ENCODE peak calls at places on chromosomes 7 and 10, in seven cellular contexts. One of them, this sample, is unnamed.

GRCh38 chr7:103989785-103990775 is 622 bp upstream of the RELN start:
- DNase-seq in thyroid gland: peak; percentile 30
- DNase-seq in fibroblast of lung: peak; percentile 30
- DNase-seq in prostate gland: no peak
- DNase-seq in AG04450: no peak
- DNase-seq in coronary artery: no peak
- DNase-seq in stomach: no peak
- DNase-seq in this sample: peak; percentile 15

GRCh38 chr7:11332186-11332864 is 358.7 kb downstream of the PHF14 start:
- DNase-seq in thyroid gland: no peak
- DNase-seq in fibroblast of lung: no peak
- DNase-seq in prostate gland: no peak
- DNase-seq in AG04450: no peak
- DNase-seq in coronary artery: no peak
- DNase-seq in stomach: no peak
- DNase-seq in this sample: no peak

GRCh38 chr10:111756541-111757061 is 427.0 kb downstream of the GPAM start:
- DNase-seq in thyroid gland: peak; percentile 40
- DNase-seq in fibroblast of lung: peak; percentile 0
- DNase-seq in prostate gland: peak; percentile 10
- DNase-seq in AG04450: no peak
- DNase-seq in coronary artery: no peak
- DNase-seq in stomach: no peak
- DNase-seq in this sample: peak; percentile 11

GRCh38 chr7:31785081-31785480 is 98.1 kb downstream of the PPP1R17 start:
- DNase-seq in thyroid gland: no peak
- DNase-seq in fibroblast of lung: peak; percentile 4
- DNase-seq in prostate gland: no peak
- DNase-seq in AG04450: no peak
- DNase-seq in coronary artery: no peak
- DNase-seq in stomach: no peak
- DNase-seq in this sample: no peak

GRCh38 chr7:90594791-90595317 is 1.3 kb upstream of the CDK14 start:
- DNase-seq in thyroid gland: peak; percentile 61
- DNase-seq in fibroblast of lung: peak; percentile 96
- DNase-seq in prostate gland: no peak
- DNase-seq in AG04450: no peak
- DNase-seq in coronary artery: peak; percentile 79
- DNase-seq in stomach: no peak
- DNase-seq in this sample: peak; percentile 81

GRCh38 chr10:131921191-131921590 is 20.4 kb downstream of the PPP2R2D start:
- DNase-seq in thyroid gland: no peak
- DNase-seq in fibroblast of lung: no peak
- DNase-seq in prostate gland: no peak
- DNase-seq in AG04450: no peak
- DNase-seq in coronary artery: no peak
- DNase-seq in stomach: no peak
- DNase-seq in this sample: no peak

GRCh38 chr10:103931603-103932002 is 13.6 kb upstream of the STN1 start:
- DNase-seq in thyroid gland: no peak
- DNase-seq in fibroblast of lung: no peak
- DNase-seq in prostate gland: no peak
- DNase-seq in AG04450: no peak
- DNase-seq in coronary artery: no peak
- DNase-seq in stomach: no peak
- DNase-seq in this sample: no peak

GRCh38 chr7:92569137-92569536 is 21.1 kb downstream of the FAM133B start:
- DNase-seq in thyroid gland: no peak
- DNase-seq in fibroblast of lung: no peak
- DNase-seq in prostate gland: no peak
- DNase-seq in AG04450: no peak
- DNase-seq in coronary artery: no peak
- DNase-seq in stomach: no peak
- DNase-seq in this sample: no peak

GRCh38 chr10:86970152-86970886 is 2.0 kb downstream of the ADIRF start:
- DNase-seq in thyroid gland: peak; percentile 62
- DNase-seq in fibroblast of lung: peak; percentile 51
- DNase-seq in prostate gland: peak; percentile 63
- DNase-seq in AG04450: no peak
- DNase-seq in coronary artery: peak; percentile 95
- DNase-seq in stomach: peak; percentile 54
- DNase-seq in this sample: no peak

GRCh38 chr10:86970887-86971145 is 2.5 kb downstream of the ADIRF start:
- DNase-seq in thyroid gland: no peak
- DNase-seq in fibroblast of lung: no peak
- DNase-seq in prostate gland: no peak
- DNase-seq in AG04450: no peak
- DNase-seq in coronary artery: no peak
- DNase-seq in stomach: no peak
- DNase-seq in this sample: no peak

GRCh38 chr10:86968271-86968993 is at the start of gene ADIRF:
- DNase-seq in thyroid gland: peak; percentile 65
- DNase-seq in fibroblast of lung: no peak
- DNase-seq in prostate gland: peak; percentile 83
- DNase-seq in AG04450: no peak
- DNase-seq in coronary artery: peak; percentile 88
- DNase-seq in stomach: peak; percentile 67
- DNase-seq in this sample: no peak

GRCh38 chr10:86968994-86969355 is 693 bp downstream of the ADIRF start:
- DNase-seq in thyroid gland: no peak
- DNase-seq in fibroblast of lung: no peak
- DNase-seq in prostate gland: no peak
- DNase-seq in AG04450: no peak
- DNase-seq in coronary artery: peak; percentile 74
- DNase-seq in stomach: peak; percentile 25
- DNase-seq in this sample: no peak

DNA sequence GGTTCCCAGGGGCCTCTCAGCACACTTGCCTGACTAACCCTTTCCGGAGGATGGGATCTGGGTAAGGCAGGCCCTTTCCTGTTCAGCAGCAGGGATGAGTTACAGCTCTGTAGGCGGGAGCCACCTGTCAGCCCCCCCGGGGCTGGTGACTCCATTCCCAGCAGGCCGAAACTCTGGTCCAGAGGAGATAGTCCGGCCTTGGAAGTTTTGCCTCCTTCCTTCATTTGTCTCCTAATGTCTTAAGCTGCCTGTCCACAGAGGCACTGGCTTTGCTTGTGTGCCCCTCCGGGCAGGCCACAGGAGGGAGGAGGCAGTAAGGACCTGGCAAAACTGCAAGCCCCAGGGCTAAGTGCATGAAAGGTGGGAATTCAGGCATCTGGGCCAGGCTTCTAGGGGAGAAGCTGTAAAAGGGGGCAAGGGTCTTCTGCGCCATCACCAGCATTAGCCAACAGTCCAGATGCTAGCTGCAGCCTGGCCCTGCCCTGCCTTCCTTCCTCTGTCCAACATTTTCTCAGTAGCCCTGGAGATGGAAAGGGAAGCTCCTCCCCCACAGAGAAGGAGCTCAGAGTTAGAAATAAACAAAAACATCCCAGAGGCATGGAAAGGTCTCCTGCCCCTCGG is 1.2 kb downstream of the ADIRF start:
- DNase-seq in thyroid gland: no peak
- DNase-seq in fibroblast of lung: no peak
- DNase-seq in prostate gland: no peak
- DNase-seq in AG04450: no peak
- DNase-seq in coronary artery: peak; percentile 79
- DNase-seq in stomach: peak; percentile 24
- DNase-seq in this sample: no peak
- H3K4me3 ChIP-seq in thyroid gland: peak overlapping the region; percentile 14
- H3K4me3 ChIP-seq in fibroblast of lung: peak overlapping the region; percentile 58
- H3K4me3 ChIP-seq in prostate gland: peak overlapping the region; percentile 58
- H3K4me3 ChIP-seq in AG04450: peak overlapping the region; percentile 70
- H3K4me3 ChIP-seq in coronary artery: peak overlapping the region; percentile 79
- H3K4me3 ChIP-seq in stomach: peak overlapping the region; percentile 59
- H3K4me3 ChIP-seq in this sample: peak overlapping the region; percentile 61

DNA sequence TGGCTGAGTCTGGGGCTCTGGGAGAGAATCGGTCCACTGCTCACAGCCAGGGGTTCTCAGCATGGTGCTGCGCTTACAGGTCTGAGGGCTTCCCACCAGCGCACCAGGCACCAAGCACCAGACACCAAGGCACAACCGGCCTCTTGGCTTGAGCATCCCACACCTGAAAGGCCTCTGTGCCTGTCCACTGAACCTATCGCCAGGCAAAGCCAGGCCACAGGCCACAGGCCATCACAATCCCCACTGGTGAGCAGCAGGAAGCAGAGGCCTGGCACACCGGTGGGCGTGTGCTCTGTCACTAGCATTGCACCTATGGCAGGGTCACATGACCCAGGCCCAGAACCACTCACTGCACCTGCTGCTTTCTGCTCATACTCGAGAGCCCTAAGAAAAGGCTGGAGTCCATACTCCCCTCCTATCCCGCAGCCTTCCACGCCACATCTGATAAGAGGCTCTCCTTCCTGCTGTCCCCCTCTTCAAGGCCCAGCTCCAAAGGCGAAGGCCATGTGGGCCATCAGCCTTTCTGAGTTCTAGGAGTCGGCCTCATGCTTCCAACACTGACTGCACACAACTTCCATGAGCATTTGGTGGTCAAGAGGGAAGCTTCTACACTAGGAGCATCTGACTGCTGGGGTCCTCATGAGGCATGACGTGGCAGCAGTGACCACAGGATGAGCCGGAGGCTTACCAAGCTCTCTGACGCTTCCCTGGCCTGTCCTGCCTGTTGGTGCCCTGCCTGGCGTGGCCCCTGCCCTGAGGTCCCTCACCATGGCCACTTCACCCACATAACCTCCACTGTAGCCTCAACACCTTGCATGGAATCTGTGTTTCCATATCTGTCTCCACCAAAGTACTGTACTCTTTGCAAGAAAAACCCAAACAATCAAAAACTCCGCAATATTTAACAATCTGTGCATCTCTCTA is 166.4 kb downstream of the TNS3 start:
- DNase-seq in thyroid gland: no peak
- DNase-seq in fibroblast of lung: no peak
- DNase-seq in prostate gland: no peak
- DNase-seq in AG04450: no peak
- DNase-seq in coronary artery: peak; percentile 61
- DNase-seq in stomach: no peak
- DNase-seq in this sample: no peak
- H3K4me3 ChIP-seq in thyroid gland: no peak overlapping the region
- H3K4me3 ChIP-seq in fibroblast of lung: no peak overlapping the region
- H3K4me3 ChIP-seq in prostate gland: no peak overlapping the region
- H3K4me3 ChIP-seq in AG04450: no peak overlapping the region
- H3K4me3 ChIP-seq in coronary artery: no peak overlapping the region
- H3K4me3 ChIP-seq in stomach: no peak overlapping the region
- H3K4me3 ChIP-seq in this sample: no peak overlapping the region

GRCh38 chr7:123770378-123770777 is 21.6 kb upstream of the WASL start:
- DNase-seq in thyroid gland: no peak
- DNase-seq in fibroblast of lung: peak; percentile 71
- DNase-seq in prostate gland: no peak
- DNase-seq in AG04450: no peak
- DNase-seq in coronary artery: no peak
- DNase-seq in stomach: no peak
- DNase-seq in this sample: peak; percentile 51
- H3K4me3 ChIP-seq in thyroid gland: no peak overlapping the region
- H3K4me3 ChIP-seq in fibroblast of lung: no peak overlapping the region
- H3K4me3 ChIP-seq in prostate gland: no peak overlapping the region
- H3K4me3 ChIP-seq in AG04450: no peak overlapping the region
- H3K4me3 ChIP-seq in coronary artery: no peak overlapping the region
- H3K4me3 ChIP-seq in stomach: no peak overlapping the region
- H3K4me3 ChIP-seq in this sample: no peak overlapping the region

GRCh38 chr7:115494529-115495147 is 535.9 kb downstream of the TFEC start:
- DNase-seq in thyroid gland: no peak
- DNase-seq in fibroblast of lung: no peak
- DNase-seq in prostate gland: no peak
- DNase-seq in AG04450: no peak
- DNase-seq in coronary artery: no peak
- DNase-seq in stomach: no peak
- DNase-seq in this sample: no peak
- H3K4me3 ChIP-seq in thyroid gland: no peak overlapping the region
- H3K4me3 ChIP-seq in fibroblast of lung: no peak overlapping the region
- H3K4me3 ChIP-seq in prostate gland: no peak overlapping the region
- H3K4me3 ChIP-seq in AG04450: no peak overlapping the region
- H3K4me3 ChIP-seq in coronary artery: no peak overlapping the region
- H3K4me3 ChIP-seq in stomach: no peak overlapping the region
- H3K4me3 ChIP-seq in this sample: no peak overlapping the region

GRCh38 chr10:52337225-52337624 is 23.1 kb downstream of the DKK1 start:
- DNase-seq in thyroid gland: no peak
- DNase-seq in fibroblast of lung: no peak
- DNase-seq in prostate gland: no peak
- DNase-seq in AG04450: no peak
- DNase-seq in coronary artery: no peak
- DNase-seq in stomach: no peak
- DNase-seq in this sample: no peak

GRCh38 chr10:52334595-52334994 is 20.5 kb downstream of the DKK1 start:
- DNase-seq in thyroid gland: no peak
- DNase-seq in fibroblast of lung: peak; percentile 64
- DNase-seq in prostate gland: no peak
- DNase-seq in AG04450: no peak
- DNase-seq in coronary artery: no peak
- DNase-seq in stomach: no peak
- DNase-seq in this sample: peak; percentile 52

GRCh38 chr10:52335665-52336064 is 21.6 kb downstream of the DKK1 start:
- DNase-seq in thyroid gland: no peak
- DNase-seq in fibroblast of lung: no peak
- DNase-seq in prostate gland: no peak
- DNase-seq in AG04450: no peak
- DNase-seq in coronary artery: no peak
- DNase-seq in stomach: no peak
- DNase-seq in this sample: no peak

GRCh38 chr10:52331759-52332364 is 17.8 kb downstream of the DKK1 start:
- DNase-seq in thyroid gland: no peak
- DNase-seq in fibroblast of lung: no peak
- DNase-seq in prostate gland: no peak
- DNase-seq in AG04450: no peak
- DNase-seq in coronary artery: no peak
- DNase-seq in stomach: no peak
- DNase-seq in this sample: no peak

DNA sequence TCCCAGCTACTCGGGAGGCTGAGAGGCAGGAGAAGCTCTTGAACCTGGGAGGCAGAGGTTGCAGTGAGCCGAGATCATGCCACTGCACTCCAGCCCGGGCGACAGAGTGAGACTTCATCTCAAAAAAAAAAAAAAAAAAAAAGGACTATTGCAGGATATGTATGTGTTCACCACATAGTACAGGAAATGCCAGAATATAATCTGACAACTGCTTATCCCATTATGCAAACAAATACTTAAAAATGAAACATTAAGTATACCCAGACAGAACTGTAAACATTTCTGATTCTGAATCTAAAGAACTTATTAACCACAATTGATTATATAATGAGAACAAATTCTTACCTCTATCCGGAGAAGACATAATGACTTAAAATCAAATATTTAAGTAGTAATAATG is 18.7 kb downstream of the DKK1 start:
- DNase-seq in thyroid gland: no peak
- DNase-seq in fibroblast of lung: no peak
- DNase-seq in prostate gland: no peak
- DNase-seq in AG04450: no peak
- DNase-seq in coronary artery: no peak
- DNase-seq in stomach: no peak
- DNase-seq in this sample: no peak
- H3K4me3 ChIP-seq in thyroid gland: no peak overlapping the region
- H3K4me3 ChIP-seq in fibroblast of lung: no peak overlapping the region
- H3K4me3 ChIP-seq in prostate gland: no peak overlapping the region
- H3K4me3 ChIP-seq in AG04450: no peak overlapping the region
- H3K4me3 ChIP-seq in coronary artery: no peak overlapping the region
- H3K4me3 ChIP-seq in stomach: no peak overlapping the region
- H3K4me3 ChIP-seq in this sample: no peak overlapping the region

This sample was measured in astrocyte of the cerebellum.